ENCODE peak calls at places on chromosomes 7 and 10, in four cellular contexts. J, D, X and U are unnamed samples.
A peak's percentile ranks its signal among the peaks of the same experiment; 100 is the strongest.

GRCh38 chr10:43255644-43256431 is 11.0 kb downstream of the RASGEF1A start:
- DNase-seq in X (no peak), D (no peak), J (peak; percentile 79), U (peak; percentile 82)

GRCh38 chr10:122551450-122551849 is 9.1 kb upstream of the DMBT1 start:
- DNase-seq in X (no peak), D (no peak), J (no peak), U (no peak)

GRCh38 chr10:86945361-86946214 is 11.8 kb downstream of the MMRN2 start:
- DNase-seq in J (no peak), D (no peak), X (peak; percentile 30), U (peak; percentile 77)

GRCh38 chr7:16524332-16524731 is 2.3 kb upstream of the LRRC72 start:
- DNase-seq in X (no peak), D (no peak), J (no peak), U (no peak)

GRCh38 chr7:407706-408539 is 111.7 kb downstream of the PDGFA start:
- DNase-seq in X (no peak), D (no peak), J (no peak), U (no peak)

GRCh38 chr7:83562960-83563359 is 86.0 kb downstream of the SEMA3E start:
- DNase-seq in D (no peak), J (no peak), X (no peak), U (no peak)

GRCh38 chr7:125316451-125316850 is 386.8 kb upstream of the POT1 start:
- DNase-seq in J (peak; percentile 11), X (no peak), D (no peak), U (no peak)

GRCh38 chr10:53598914-53599313 is 826.3 kb upstream of the MBL2 start:
- DNase-seq in J (no peak), D (no peak), X (peak; percentile 5), U (no peak)

GRCh38 chr10:811781-812180 is 119.7 kb downstream of the LARP4B start:
- DNase-seq in J (no peak), D (no peak), X (no peak), U (no peak)

GRCh38 chr7:51693258-51693657 is 376.6 kb upstream of the COBL start:
- DNase-seq in D (no peak), X (no peak), J (no peak), U (no peak)

GRCh38 chr7:44144426-44144967 is 3.4 kb upstream of the MYL7 start:
- DNase-seq in D (no peak), J (no peak), X (no peak), U (no peak)

GRCh38 chr10:485776-486572 is 203.5 kb downstream of the DIP2C start:
- DNase-seq in J (no peak), X (no peak), D (peak; percentile 22), U (peak; percentile 76)

GRCh38 chr7:2237109-2237602 is 4.4 kb upstream of the MAD1L1 start:
- DNase-seq in D (no peak), J (peak; percentile 91), X (no peak), U (no peak)

GRCh38 chr10:1486841-1487240 is 250.5 kb downstream of the ADARB2 start:
- DNase-seq in J (no peak), D (no peak), X (no peak), U (peak; percentile 75)

GRCh38 chr7:134470864-134471263 is 12.0 kb upstream of the AKR1B1 start:
- DNase-seq in D (peak; percentile 69), J (no peak), X (peak; percentile 58), U (no peak)

GRCh38 chr10:3668276-3668960 is 116.6 kb downstream of the KLF6 start:
- DNase-seq in J (no peak), D (peak; percentile 79), X (peak; percentile 40), U (no peak)

GRCh38 chr7:130371059-130371458 is 9.2 kb upstream of the CPA1 start:
- DNase-seq in J (no peak), D (peak; percentile 72), X (no peak), U (no peak)

GRCh38 chr7:75716992-75717626 is 21.6 kb downstream of the HIP1 start:
- DNase-seq in D (peak; percentile 65), J (no peak), X (peak; percentile 60), U (no peak)

GRCh38 chr10:32149257-32149955 is 93.2 kb upstream of the KIF5B start:
- DNase-seq in D (peak; percentile 96), X (peak; percentile 96), J (peak; percentile 78), U (no peak)

GRCh38 chr7:74343281-74344127 is 54.3 kb downstream of the CLIP2 start:
- DNase-seq in X (peak; percentile 63), D (peak; percentile 64), J (no peak), U (no peak)

GRCh38 chr10:123021517-123021916 is 12.7 kb downstream of the ACADSB start:
- DNase-seq in X (peak; percentile 14), J (no peak), D (peak; percentile 24), U (no peak)

GRCh38 chr7:151793531-151793935 is 83.4 kb downstream of the PRKAG2 start:
- DNase-seq in D (no peak), X (no peak), J (no peak), U (no peak)

GRCh38 chr7:30445770-30446169 is 32.8 kb downstream of the NOD1 start:
- DNase-seq in J (peak; percentile 89), D (peak; percentile 90), X (peak; percentile 66), U (no peak)

GRCh38 chr7:110911632-110912031 is 179.3 kb upstream of the LRRN3 start:
- DNase-seq in J (no peak), X (no peak), D (no peak), U (no peak)

GRCh38 chr10:43294241-43294658 is 27.4 kb upstream of the RASGEF1A start:
- DNase-seq in D (no peak), J (no peak), X (no peak), U (no peak)

GRCh38 chr10:102835007-102835482 is 2.2 kb downstream of the CYP17A1 start:
- DNase-seq in J (peak; percentile 80), X (peak; percentile 63), D (peak; percentile 76), U (peak; percentile 90)

GRCh38 chr10:49767752-49768151 is 5.6 kb upstream of the OGDHL start:
- DNase-seq in J (no peak), X (no peak), D (no peak), U (no peak)

GRCh38 chr10:8297951-8298350 is 243.5 kb downstream of the GATA3 start:
- DNase-seq in D (no peak), J (no peak), X (no peak), U (no peak)

GRCh38 chr7:46932656-46933424 is 649.1 kb downstream of the TNS3 start:
- DNase-seq in D (peak; percentile 99), X (peak; percentile 92), J (no peak), U (no peak)

GRCh38 chr10:24957624-24958435 is 5.4 kb upstream of the PRTFDC1 start:
- DNase-seq in J (no peak), X (peak; percentile 95), D (peak; percentile 97), U (no peak)

GRCh38 chr7:137978464-137979237 is 23.2 kb downstream of the CREB3L2 start:
- DNase-seq in J (no peak), D (peak; percentile 98), X (peak; percentile 97), U (no peak)

GRCh38 chr10:126738001-126738400 is 67.5 kb upstream of the C10orf90 start:
- DNase-seq in J (no peak), X (no peak), D (no peak), U (no peak)

GRCh38 chr10:89389254-89389653 is 3.2 kb upstream of the IFIT1 start:
- DNase-seq in J (peak; percentile 11), X (peak; percentile 32), D (peak; percentile 66), U (no peak)
- TF ChIP-seq CTCF in J (no peak), X (peak; percentile 39), D (peak; percentile 45), U (peak; percentile 63)

GRCh38 chr7:5343893-5344292 is 61.1 kb downstream of the SLC29A4 start:
- DNase-seq in D (no peak), X (no peak), J (no peak), U (no peak)

GRCh38 chr7:5345671-5346070 is 62.9 kb downstream of the SLC29A4 start:
- DNase-seq in J (no peak), X (no peak), D (no peak), U (no peak)

GRCh38 chr7:5344342-5344741 is 61.6 kb downstream of the SLC29A4 start:
- DNase-seq in D (no peak), X (no peak), J (no peak), U (no peak)

GRCh38 chr7:5348134-5349004 is 65.6 kb downstream of the SLC29A4 start:
- DNase-seq in J (no peak), D (no peak), X (no peak), U (no peak)

DNA sequence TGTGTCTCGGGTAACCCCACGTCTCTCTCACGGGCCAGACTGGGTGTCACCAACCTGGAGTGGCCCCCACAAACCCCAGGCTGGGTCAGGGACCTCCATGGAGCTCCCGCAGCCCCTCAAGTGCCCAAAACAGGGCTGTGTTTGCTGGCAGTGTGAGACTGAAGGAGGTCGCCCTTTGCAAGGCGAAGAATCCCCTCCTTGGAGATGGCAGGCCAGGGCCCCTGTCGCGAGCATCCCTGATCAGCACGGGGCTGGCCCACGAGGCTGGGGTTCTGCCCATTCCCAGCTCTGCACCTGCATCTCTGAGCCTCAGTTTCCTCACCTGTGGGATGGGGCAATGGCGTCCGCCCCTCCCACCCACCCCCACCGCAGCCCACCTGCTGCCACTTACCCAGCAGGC is 62.4 kb downstream of the SLC29A4 start:
- DNase-seq in D (no peak), J (no peak), X (no peak), U (no peak)
- TF ChIP-seq CTCF in D (no peak), J (no peak), X (no peak), U (no peak)

GRCh38 chr7:124152859-124153692 is 120.2 kb upstream of the TMEM229A start:
- DNase-seq in X (peak; percentile 50), D (peak; percentile 84), J (peak; percentile 2), U (no peak)
- TF ChIP-seq CTCF in X (peak; percentile 51), D (peak; percentile 50), J (peak; percentile 2), U (peak; percentile 59)

GRCh38 chr10:12711344-12711708 is 290.2 kb downstream of the CCDC3 start:
- DNase-seq in J (no peak), X (no peak), D (no peak), U (no peak)
- TF ChIP-seq CTCF in J (no peak), X (no peak), D (no peak), U (no peak)

DNA sequence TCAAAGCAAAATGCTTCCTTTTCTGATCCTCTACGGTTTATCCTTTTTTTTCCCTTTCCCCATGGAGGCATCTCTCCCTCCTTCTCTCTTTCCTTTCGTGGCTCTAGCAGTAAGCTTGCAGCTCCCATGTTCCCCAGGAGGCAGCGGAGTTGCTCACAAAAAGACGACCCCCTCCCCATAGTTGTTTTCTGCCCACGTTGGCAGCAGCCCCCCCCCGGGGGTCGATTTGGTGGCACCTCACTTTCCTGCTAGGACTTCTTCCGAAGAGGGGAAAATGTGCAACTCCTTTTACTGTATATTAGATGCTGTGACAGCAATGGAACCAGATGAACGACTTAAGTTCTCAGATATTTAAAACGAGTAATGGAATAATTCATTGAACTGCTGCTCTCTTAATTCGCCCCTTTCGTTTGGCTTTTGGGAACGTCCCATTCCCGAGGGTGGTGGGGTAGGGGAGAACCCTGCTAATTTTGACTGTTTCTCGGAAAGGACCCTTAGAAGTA is 832 bp downstream of the CAPZA2 start:
- DNase-seq in J (peak; percentile 27), D (peak; percentile 44), X (peak; percentile 46), U (no peak)
- TF ChIP-seq CTCF in J (no peak), D (peak; percentile 20), X (peak; percentile 15), U (no peak)